ENCODE peak calls at places on chromosome 3, in four cellular contexts. H is GM12878, X is K562, W is HepG2. K is an unnamed sample.

GRCh38 chr3:105775368-105775767 is 93.4 kb downstream of the CBLB start:
- DNase-seq in X (no peak), W (no peak), H (no peak), K (no peak)

GRCh38 chr3:193118907-193119306 is 122.1 kb upstream of the PLAAT1 start:
- DNase-seq in H (no peak), W (no peak), X (no peak), K (no peak)

GRCh38 chr3:124094496-124094895 is 102.6 kb upstream of the ROPN1 start:
- DNase-seq in X (no peak), W (no peak), H (no peak), K (no peak)

GRCh38 chr3:30631237-30631961 is 25.0 kb downstream of the TGFBR2 start:
- DNase-seq in H (no peak), X (no peak), W (peak), K (no peak)

GRCh38 chr3:83023050-83023449 is 1261.6 kb upstream of the GBE1 start:
- DNase-seq in H (no peak), X (no peak), W (no peak), K (no peak)

GRCh38 chr3:58564456-58565160 is 12.6 kb downstream of the FAM107A start:
- DNase-seq in H (no peak), X (no peak), W (peak), K (no peak)

GRCh38 chr3:58414538-58415197 is 19.0 kb downstream of the PDHB start:
- DNase-seq in H (no peak), X (peak), W (peak), K (peak)

GRCh38 chr3:125032100-125032643 is 23.6 kb downstream of the HEG1 start:
- DNase-seq in H (no peak), W (peak), X (no peak), K (no peak)

GRCh38 chr3:47019201-47019600 is 39.7 kb downstream of the NBEAL2 start:
- DNase-seq in W (no peak), H (peak), X (no peak), K (no peak)

GRCh38 chr3:37967252-37967881 is 23.2 kb upstream of the VILL start:
- DNase-seq in H (no peak), X (peak), W (peak), K (peak)

GRCh38 chr3:32814371-32814770 is 3.4 kb upstream of the TRIM71 start:
- DNase-seq in X (no peak), W (no peak), H (no peak), K (no peak)

GRCh38 chr3:43411429-43411828 is 125.1 kb downstream of the SNRK start:
- DNase-seq in H (no peak), X (no peak), W (no peak), K (no peak)

GRCh38 chr3:8318002-8318649 is 183.5 kb upstream of the LMCD1 start:
- DNase-seq in W (no peak), H (no peak), X (no peak), K (no peak)

GRCh38 chr3:133476971-133477375 is 77.1 kb downstream of the BFSP2 start:
- DNase-seq in W (no peak), H (no peak), X (no peak), K (no peak)

GRCh38 chr3:187136936-187137335 is 2.4 kb downstream of the RPL39L start:
- DNase-seq in W (no peak), X (no peak), H (no peak), K (no peak)

GRCh38 chr3:111928613-111929012 is 50.2 kb upstream of the ABHD10 start:
- DNase-seq in H (no peak), W (no peak), X (no peak), K (no peak)

GRCh38 chr3:42192334-42193200 is 73.4 kb downstream of the CCK start:
- DNase-seq in W (no peak), H (peak), X (no peak), K (no peak)

GRCh38 chr3:127544806-127545545 is 45.6 kb downstream of the TPRA1 start:
- DNase-seq in H (no peak), X (no peak), W (no peak), K (no peak)
- TF ChIP-seq FOXK2 in H (no peak), X (no peak), W (no peak), K (no peak)

GRCh38 chr3:179268400-179269051 is 17.6 kb upstream of the KCNMB3 start:
- DNase-seq in X (peak), W (no peak), H (no peak), K (no peak)

GRCh38 chr3:179264456-179264855 is 13.5 kb upstream of the KCNMB3 start:
- DNase-seq in H (no peak), X (no peak), W (no peak), K (no peak)

GRCh38 chr3:179265092-179265491 is 14.2 kb upstream of the KCNMB3 start:
- DNase-seq in W (no peak), X (no peak), H (no peak), K (no peak)

GRCh38 chr3:179266701-179267211 is 15.8 kb upstream of the KCNMB3 start:
- DNase-seq in W (no peak), X (no peak), H (no peak), K (no peak)

GRCh38 chr3:179265875-179266274 is 15.0 kb upstream of the KCNMB3 start:
- DNase-seq in W (no peak), X (peak), H (no peak), K (no peak)
- TF ChIP-seq FOXM1 in W (no peak), X (no peak), H (no peak), K (no peak)

DNA sequence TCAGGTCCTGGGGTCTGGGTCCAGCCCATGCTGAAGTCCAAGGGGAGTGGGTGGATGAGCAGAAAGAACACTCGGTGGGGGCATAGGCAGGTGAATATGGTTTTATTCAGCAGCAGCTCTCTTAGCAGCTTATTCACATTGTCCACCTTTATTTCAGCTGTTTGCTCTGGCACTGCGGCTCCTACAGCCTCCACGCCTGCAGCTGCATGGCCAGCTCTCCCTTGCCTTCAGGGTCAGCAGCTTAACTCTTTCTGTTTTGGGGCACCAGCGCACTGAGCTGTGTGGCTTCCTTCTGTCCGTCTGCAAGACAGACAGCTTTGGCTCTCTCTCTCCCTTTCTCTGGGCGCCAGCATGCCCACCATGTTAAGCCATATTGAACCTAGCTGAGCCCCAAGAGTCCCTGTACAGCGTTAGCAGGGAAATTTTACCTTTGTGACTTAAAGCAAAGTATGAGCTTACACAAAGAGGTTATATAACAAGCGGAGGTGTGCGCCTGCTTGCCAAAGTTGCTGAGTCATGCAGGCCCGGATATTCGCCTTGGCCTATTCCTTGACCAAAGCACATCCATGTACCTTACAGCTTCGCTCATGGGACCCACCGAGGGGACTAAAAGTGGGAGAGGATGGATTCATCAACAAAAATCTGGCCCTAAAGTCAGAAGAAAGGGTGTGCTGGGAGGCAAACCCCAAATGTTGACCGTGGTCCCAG is 170.1 kb upstream of the PFN2 start:
- DNase-seq in H (no peak), X (no peak), W (no peak), K (no peak)
- TF ChIP-seq SP1 in H (no peak), X (no peak), W (no peak), K (no peak)

DNA sequence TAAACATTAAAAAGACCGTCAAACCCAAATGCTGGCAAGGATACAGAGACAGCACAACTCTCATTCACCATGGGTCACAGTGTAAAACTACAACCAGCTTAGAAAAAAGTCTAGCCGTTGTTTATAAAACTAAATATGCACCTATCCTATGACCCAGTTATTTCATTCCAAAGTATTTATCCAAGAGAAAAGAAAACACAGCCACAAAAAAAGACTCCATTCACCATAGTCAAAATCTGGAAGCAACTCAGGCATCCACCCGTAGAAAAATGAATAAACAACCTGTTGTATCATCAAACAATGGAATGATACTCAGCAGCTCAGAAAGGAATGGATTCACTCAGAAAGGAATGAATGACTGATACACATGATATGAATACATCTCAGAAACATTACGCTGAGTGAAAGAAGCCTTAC is 28.6 kb downstream of the PLD1 start:
- DNase-seq in W (peak), X (no peak), H (no peak), K (no peak)
- TF ChIP-seq FOXK2 in W (no peak), X (no peak), H (no peak), K (no peak)

GRCh38 chr3:101725192-101725889 is 927 bp downstream of the CEP97 start:
- DNase-seq in W (no peak), H (no peak), X (peak), K (peak)
- TF ChIP-seq FOXM1 in W (no peak), H (no peak), X (no peak), K (no peak)

GRCh38 chr3:48273594-48274211 is 32.8 kb downstream of the ZNF589 start:
- DNase-seq in W (peak), H (peak), X (peak), K (peak)
- TF ChIP-seq SP1 in W (no peak), H (no peak), X (no peak), K (no peak)

DNA sequence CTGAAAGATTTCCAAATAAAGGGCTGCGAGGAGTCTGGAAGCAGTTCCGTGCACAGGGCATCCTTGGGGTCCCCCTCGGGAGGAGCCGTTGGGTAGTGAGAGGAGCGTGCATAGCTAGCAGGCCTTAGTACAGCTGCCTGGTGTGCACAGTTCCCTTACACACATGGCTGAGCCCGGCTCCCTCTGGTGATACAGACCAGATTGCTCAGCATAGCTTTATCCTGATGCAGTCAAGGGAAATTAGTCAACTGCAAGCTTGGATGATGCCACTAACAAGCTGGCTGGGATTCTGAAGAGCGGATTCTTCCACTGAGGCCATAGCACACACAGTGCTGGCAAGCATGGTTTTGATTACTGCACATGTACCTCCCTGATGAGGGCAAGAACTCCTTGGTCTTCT is 349.4 kb downstream of the LRTM1 start:
- DNase-seq in W (no peak), X (no peak), H (no peak), K (no peak)
- TF ChIP-seq FOXK2 in W (no peak), X (no peak), H (no peak), K (no peak)

GRCh38 chr3:116007000-116007399 is 383.7 kb downstream of the GAP43 start:
- DNase-seq in X (no peak), W (no peak), H (no peak), K (no peak)
- TF ChIP-seq FOXM1 in X (no peak), W (no peak), H (no peak), K (no peak)

DNA sequence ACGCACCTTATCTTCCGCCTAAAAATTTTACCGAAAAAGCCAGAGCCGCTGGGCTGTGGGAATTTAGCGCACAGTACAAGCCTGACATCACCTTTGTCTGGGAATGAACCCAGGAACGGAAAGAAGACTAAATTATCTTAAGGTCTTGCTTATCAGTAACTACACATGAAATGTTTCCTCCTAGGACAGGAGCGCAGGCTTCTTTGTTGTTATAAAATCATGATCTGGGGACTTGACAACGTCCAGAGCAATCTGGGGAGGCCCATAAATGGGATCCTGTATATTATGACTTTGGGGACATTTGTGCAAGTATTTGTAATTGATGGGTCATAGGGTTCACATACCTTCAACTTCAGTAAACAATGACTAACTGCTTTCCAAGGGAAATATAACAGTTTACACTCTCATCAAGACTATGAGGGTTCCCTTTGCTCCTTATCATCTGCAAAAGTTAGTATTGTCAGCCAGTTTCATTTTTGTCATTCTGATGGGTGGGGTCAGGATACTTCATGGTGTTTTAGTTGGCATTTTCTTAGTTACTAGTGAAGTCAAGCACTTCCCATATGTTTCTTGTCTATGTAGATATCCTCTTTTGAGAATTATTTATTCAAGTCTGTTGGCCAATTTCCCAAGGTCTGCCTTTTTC is 213.9 kb upstream of the PFN2 start:
- DNase-seq in X (no peak), W (peak), H (no peak), K (no peak)
- TF ChIP-seq SP1 in X (no peak), W (no peak), H (no peak), K (no peak)

DNA sequence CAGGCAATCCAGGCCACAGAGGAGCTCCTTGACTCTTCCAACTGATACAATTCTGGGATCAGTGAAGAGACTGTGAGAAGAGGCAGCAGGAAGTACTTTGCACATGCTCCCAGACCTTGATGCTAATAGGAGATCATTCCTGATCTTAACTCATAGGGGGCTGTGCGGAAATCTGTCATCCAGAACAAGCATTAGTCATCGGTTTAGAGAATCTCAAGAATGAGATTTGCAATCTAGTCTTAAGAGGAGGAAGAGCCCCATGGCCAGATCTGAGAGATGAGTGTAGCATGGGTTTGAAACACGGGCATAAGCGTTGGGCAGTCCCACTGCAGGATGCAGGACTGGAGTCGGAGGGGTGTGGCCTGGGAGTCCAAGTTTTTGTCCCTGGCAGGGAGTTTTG is 1081.1 kb downstream of the NAALADL2 start:
- DNase-seq in X (no peak), W (no peak), H (no peak), K (no peak)
- TF ChIP-seq FOXK2 in X (no peak), W (no peak), H (no peak), K (no peak)

K was measured in HEK293T.